ENCODE peak calls at places on chromosomes 5 and 9, in six cellular contexts. R is spleen, C is Panc1, W is left ventricle myocardium inferior, Q is IMR-90, F is heart left ventricle. Y is an unnamed sample.

GRCh38 chr5:58497956-58498942 is 7.0 kb downstream of the GAPT start:
- DNase-seq in R (no peak), C (no peak), W (no peak), Q (peak), F (no peak), Y (no peak)

GRCh38 chr9:38362912-38363588 is 29.5 kb upstream of the ALDH1B1 start:
- DNase-seq in R (no peak), C (peak), W (no peak), Q (peak), F (no peak), Y (no peak)

GRCh38 chr5:74310386-74310785 is 330.1 kb downstream of the ENC1 start:
- DNase-seq in R (no peak), C (no peak), W (no peak), Q (peak), F (no peak), Y (no peak)

GRCh38 chr5:125485003-125485641 is 738.7 kb upstream of the ZNF608 start:
- DNase-seq in R (no peak), C (peak), W (no peak), Q (peak), F (peak), Y (peak)

GRCh38 chr9:69470186-69470977 is 145.4 kb downstream of the ENTREP1 start:
- DNase-seq in R (no peak), C (no peak), W (no peak), Q (no peak), F (no peak), Y (no peak)

GRCh38 chr5:157143127-157143959 is 678 bp upstream of the MED7 start:
- DNase-seq in R (peak), C (peak), W (peak), Q (peak), F (peak), Y (peak)

GRCh38 chr5:65808818-65809217 is 86.8 kb downstream of the NLN start:
- DNase-seq in R (no peak), C (no peak), W (no peak), Q (peak), F (no peak), Y (no peak)

GRCh38 chr5:59038169-59039002 is 455.5 kb downstream of the RAB3C start:
- DNase-seq in R (no peak), C (no peak), W (no peak), Q (peak), F (no peak), Y (peak)

GRCh38 chr5:9363026-9363793 is 182.7 kb downstream of the SEMA5A start:
- DNase-seq in R (no peak), C (no peak), W (no peak), Q (no peak), F (no peak), Y (no peak)

GRCh38 chr5:95066048-95066447 is 218.8 kb downstream of the MCTP1 start:
- DNase-seq in R (no peak), C (no peak), W (no peak), Q (no peak), F (no peak), Y (no peak)

GRCh38 chr5:71757590-71758543 is 38.8 kb downstream of the CARTPT start:
- DNase-seq in R (no peak), C (peak), W (peak), Q (peak), F (peak), Y (no peak)

GRCh38 chr9:86980802-86981201 is 33.5 kb upstream of the GAS1 start:
- DNase-seq in R (no peak), C (no peak), W (no peak), Q (no peak), F (no peak), Y (no peak)

GRCh38 chr5:134568761-134569725 is 43.6 kb downstream of the JADE2 start:
- DNase-seq in R (peak), C (no peak), W (peak), Q (peak), F (peak), Y (peak)

GRCh38 chr5:68214472-68215207 is 916 bp upstream of the PIK3R1 start:
- DNase-seq in R (peak), C (no peak), W (no peak), Q (no peak), F (no peak), Y (no peak)

GRCh38 chr5:147483961-147484707 is 25.7 kb downstream of the DPYSL3 start:
- DNase-seq in R (peak), C (no peak), W (peak), Q (peak), F (peak), Y (peak)

GRCh38 chr5:90654235-90654634 is 95.6 kb downstream of the ADGRV1 start:
- DNase-seq in R (no peak), C (no peak), W (no peak), Q (no peak), F (no peak), Y (no peak)

GRCh38 chr5:112154940-112155686 is 264.0 kb downstream of the EPB41L4A start:
- DNase-seq in R (no peak), C (no peak), W (no peak), Q (peak), F (no peak), Y (no peak)

GRCh38 chr5:168375214-168375613 is 83.8 kb downstream of the WWC1 start:
- DNase-seq in R (no peak), C (no peak), W (no peak), Q (no peak), F (no peak), Y (no peak)

GRCh38 chr9:126363250-126363649 is 36.6 kb downstream of the MVB12B start:
- DNase-seq in R (no peak), C (no peak), W (no peak), Q (no peak), F (no peak), Y (no peak)

GRCh38 chr5:35129276-35129675 is 81.5 kb upstream of the AGXT2 start:
- DNase-seq in R (no peak), C (no peak), W (no peak), Q (peak), F (no peak), Y (no peak)

GRCh38 chr9:37036237-37037136 is 2.4 kb upstream of the PAX5 start:
- DNase-seq in R (peak), C (no peak), W (no peak), Q (peak), F (peak), Y (no peak)

GRCh38 chr5:150148408-150148927 is 7.2 kb downstream of the PDGFRB start:
- DNase-seq in R (no peak), C (no peak), W (no peak), Q (peak), F (no peak), Y (no peak)

GRCh38 chr5:40414922-40415321 is 264.8 kb upstream of the PTGER4 start:
- DNase-seq in R (no peak), C (no peak), W (no peak), Q (no peak), F (no peak), Y (no peak)

GRCh38 chr9:137351781-137352501 is 49.9 kb upstream of the NRARP start:
- DNase-seq in R (no peak), C (no peak), W (no peak), Q (no peak), F (no peak), Y (no peak)

GRCh38 chr5:180643191-180643851 is 6.1 kb downstream of the FLT4 start:
- DNase-seq in R (no peak), C (no peak), W (peak), Q (no peak), F (no peak), Y (no peak)

GRCh38 chr9:28024616-28025147 is 451.4 kb upstream of the C9orf72 start:
- DNase-seq in R (no peak), C (no peak), W (no peak), Q (no peak), F (no peak), Y (no peak)

GRCh38 chr9:121830441-121831140 is 179.2 kb downstream of the DAB2IP start:
- DNase-seq in R (no peak), C (no peak), W (no peak), Q (no peak), F (no peak), Y (no peak)

GRCh38 chr5:18686253-18686652 is 1052.0 kb downstream of the TAF11L14 start:
- DNase-seq in R (no peak), C (no peak), W (no peak), Q (no peak), F (no peak), Y (no peak)

GRCh38 chr5:136016945-136017530 is 11.8 kb upstream of the TGFBI start:
- DNase-seq in R (no peak), C (no peak), W (no peak), Q (peak), F (no peak), Y (no peak)

GRCh38 chr9:134320195-134320885 is 5.9 kb upstream of the RXRA start:
- DNase-seq in R (peak), C (no peak), W (peak), Q (no peak), F (peak), Y (no peak)

GRCh38 chr9:89052470-89053097 is 61.3 kb downstream of the S1PR3 start:
- DNase-seq in R (no peak), C (no peak), W (no peak), Q (no peak), F (peak), Y (no peak)

GRCh38 chr9:114894801-114895433 is 35.5 kb downstream of the TNFSF8 start:
- DNase-seq in R (no peak), C (no peak), W (no peak), Q (peak), F (peak), Y (no peak)

DNA sequence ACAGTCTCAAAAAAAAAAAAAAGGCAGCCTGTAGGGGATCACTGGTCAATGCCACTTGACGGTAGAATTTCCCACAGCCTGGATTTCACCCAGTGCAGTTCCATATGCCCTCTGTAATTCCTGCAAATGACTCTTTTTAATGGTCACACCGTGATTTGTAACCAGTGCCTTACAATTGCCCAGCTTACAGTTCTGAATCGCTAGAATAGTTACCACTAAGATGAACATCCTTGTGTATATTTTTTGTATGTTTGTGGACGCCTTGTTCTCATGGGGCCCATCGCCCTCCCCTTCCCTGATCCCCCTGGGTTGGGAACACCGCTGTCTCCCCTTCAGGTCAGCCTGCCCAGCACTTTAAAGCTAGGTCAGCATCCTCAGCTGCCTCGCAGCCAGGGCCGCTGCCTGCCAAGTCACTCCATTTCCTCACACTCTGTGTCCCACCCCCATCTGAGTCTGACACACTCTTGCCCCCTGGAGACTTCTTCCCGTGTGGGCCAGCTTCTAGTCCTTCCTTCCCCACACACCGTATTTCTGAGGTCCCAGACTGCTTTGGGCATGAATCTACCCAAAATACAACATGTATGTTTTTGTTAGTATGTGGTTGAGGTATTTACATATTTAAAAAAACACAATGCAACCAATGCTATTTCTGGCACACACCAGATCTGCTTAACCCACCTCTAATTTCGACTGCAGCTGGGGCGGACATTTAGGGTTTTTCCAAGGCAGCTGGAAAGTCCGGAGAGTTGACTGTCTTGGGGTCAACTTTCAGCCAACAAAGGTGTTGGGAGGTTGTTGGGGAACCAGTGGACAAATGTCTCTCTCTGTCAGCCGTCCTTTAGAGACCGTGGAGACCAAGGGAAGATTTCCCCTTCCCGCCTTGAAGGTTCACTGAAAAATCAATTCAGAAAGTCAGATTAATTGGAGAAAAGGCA is 120.5 kb upstream of the NEK6 start:
- DNase-seq in R (no peak), C (no peak), W (no peak), Q (peak), F (no peak), Y (peak)
- H3K4me3 ChIP-seq in R (no peak), C (no peak), W (no peak), Q (no peak), F (no peak), Y (no peak)

DNA sequence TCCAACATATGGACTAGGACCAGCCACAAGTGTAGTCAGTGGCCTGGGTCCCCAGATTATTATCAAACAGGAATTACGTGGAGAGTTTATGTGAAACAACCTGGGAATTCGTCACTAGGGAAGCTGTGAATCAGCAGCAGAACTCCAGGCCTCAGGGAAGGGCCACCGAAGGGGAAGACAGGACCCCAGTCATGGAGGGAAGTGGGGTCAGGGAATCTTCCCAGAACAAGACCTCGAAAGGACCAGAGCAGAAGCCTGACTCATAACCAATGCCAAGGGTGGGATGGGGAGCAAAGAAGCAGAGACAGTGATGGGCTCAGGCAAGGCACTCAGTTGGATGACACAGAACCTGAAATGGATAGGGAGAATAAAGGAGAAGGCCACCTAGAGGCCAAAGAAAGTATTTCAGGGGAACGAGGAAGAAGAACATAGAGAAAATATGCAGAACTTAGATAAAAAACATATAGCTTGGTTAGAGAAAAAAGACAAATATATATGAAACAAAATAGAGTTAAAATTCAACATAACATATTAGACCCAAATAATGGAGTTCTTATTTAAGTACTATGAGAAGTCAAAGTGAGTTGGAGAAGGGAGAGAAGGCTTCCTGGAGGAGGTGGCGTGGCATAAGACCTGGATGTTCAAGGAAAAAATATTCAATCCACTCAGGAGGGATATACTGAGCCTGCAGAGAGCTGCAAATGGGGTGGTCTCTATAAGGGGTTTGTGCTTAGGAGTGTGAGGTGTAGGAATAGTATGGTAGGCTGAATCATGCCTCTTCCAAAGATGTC is 66.7 kb upstream of the CAST start:
- DNase-seq in R (no peak), C (no peak), W (no peak), Q (no peak), F (no peak), Y (no peak)
- TF ChIP-seq CTCF in R (peak), C (peak), W (peak), Q (peak), F (peak), Y (no peak)

DNA sequence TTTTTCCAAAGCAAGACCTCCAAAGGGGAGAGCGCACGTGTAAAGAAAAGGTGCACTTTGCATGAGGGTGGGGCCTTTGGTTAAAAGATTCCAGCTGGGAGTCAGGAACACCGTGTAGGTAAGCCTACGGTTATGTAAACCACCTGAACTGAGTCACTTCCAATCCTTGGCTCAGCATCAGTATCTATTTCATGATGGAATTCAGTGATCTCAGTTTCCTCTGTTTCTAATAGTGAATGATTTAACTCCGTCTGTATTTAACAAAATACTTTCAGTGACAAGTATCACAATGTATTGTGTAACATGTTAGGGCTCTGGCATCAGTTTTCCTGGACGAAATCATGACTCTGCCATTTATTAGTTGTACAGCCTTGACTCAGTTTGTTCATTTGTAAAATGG is 1.3 kb upstream of the SVEP1 start:
- DNase-seq in R (no peak), C (no peak), W (no peak), Q (peak), F (no peak), Y (no peak)
- H3K4me3 ChIP-seq in R (no peak), C (no peak), W (peak), Q (no peak), F (peak), Y (no peak)

DNA sequence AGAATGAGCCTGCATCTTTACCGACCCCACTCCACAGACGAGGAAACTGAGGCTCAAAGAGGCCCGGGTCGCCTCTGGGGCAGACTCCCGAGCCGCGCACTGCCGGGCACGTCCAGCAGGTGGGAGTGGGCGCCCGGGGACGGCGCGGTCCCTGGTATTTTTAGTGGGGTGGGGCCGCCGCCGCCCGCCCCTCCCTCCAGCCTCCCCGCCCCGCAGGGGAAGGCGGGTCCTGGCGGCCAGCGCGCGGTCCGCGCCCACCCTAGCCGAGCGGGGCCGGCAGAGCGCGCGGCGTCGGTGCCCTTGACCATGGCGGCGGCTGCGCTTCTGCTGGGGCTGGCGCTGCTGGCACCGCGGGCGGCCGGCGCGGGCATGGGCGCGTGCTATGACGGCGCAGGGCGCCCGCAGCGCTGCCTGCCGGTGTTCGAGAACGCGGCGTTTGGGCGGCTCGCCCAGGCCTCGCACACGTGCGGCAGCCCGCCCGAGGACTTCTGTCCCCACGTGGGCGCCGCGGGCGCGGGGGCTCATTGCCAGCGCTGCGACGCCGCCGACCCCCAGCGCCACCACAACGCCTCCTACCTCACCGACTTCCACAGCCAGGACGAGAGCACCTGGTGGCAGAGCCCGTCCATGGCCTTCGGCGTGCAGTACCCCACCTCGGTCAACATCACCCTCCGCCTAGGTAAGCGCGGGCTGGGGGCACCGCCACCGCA is at the start of gene LAMC3:
- DNase-seq in R (no peak), C (no peak), W (no peak), Q (no peak), F (no peak), Y (no peak)
- TF ChIP-seq CTCF in R (peak), C (peak), W (peak), Q (peak), F (no peak), Y (peak)

GRCh38 chr9:71518045-71518888 is 250.0 kb downstream of the CEMIP2 start:
- DNase-seq in R (no peak), C (no peak), W (no peak), Q (no peak), F (no peak), Y (no peak)
- H3K4me3 ChIP-seq in R (no peak), C (no peak), W (no peak), Q (no peak), F (no peak), Y (no peak)

Y was measured in gastrocnemius medialis.